ENCODE peak calls at places on chromosomes 5 and 9, in nine cellular contexts. W, S, G, I, Y, B, V, J and E are unnamed samples.

GRCh38 chr9:70291446-70291845 is 32.7 kb downstream of the SMC5 start:
- DNase-seq in I (no peak), V (peak), W (no peak), J (no peak), B (no peak), S (no peak), G (no peak), Y (no peak), E (no peak)

GRCh38 chr9:114449236-114449635 is 56.0 kb downstream of the WHRN start:
- DNase-seq in Y (no peak), V (no peak), S (no peak), J (no peak), B (no peak), I (no peak), W (no peak), G (no peak), E (peak)

GRCh38 chr9:21415492-21416267 is 6.8 kb downstream of the IFNA8 start:
- DNase-seq in J (no peak), G (no peak), Y (no peak), B (no peak), V (peak), W (no peak), I (no peak), S (no peak), E (no peak)

GRCh38 chr9:69857131-69857530 is 36.5 kb downstream of the CFAP95 start:
- DNase-seq in J (no peak), G (no peak), Y (no peak), V (peak), I (no peak), W (no peak), S (no peak), B (no peak), E (no peak)

GRCh38 chr5:82922086-82922734 is 155.0 kb downstream of the TMEM167A start:
- DNase-seq in I (no peak), S (peak), G (no peak), J (no peak), B (no peak), V (no peak), Y (no peak), W (no peak), E (peak)

GRCh38 chr9:96116275-96117051 is 185.5 kb downstream of the HSD17B3 start:
- DNase-seq in W (no peak), V (no peak), I (no peak), G (no peak), S (peak), Y (no peak), B (peak), J (no peak), E (no peak)

GRCh38 chr5:10250804-10251276 is 760 bp downstream of the CCT5 start:
- DNase-seq in S (no peak), J (no peak), W (no peak), G (no peak), Y (no peak), V (peak), I (no peak), B (peak), E (no peak)

GRCh38 chr9:89359018-89359417 is 40.7 kb downstream of the SECISBP2 start:
- DNase-seq in W (no peak), J (no peak), Y (no peak), G (no peak), I (peak), V (no peak), B (peak), S (peak), E (peak)

GRCh38 chr5:74304536-74304935 is 336.0 kb downstream of the ENC1 start:
- DNase-seq in B (no peak), G (no peak), J (no peak), S (no peak), V (no peak), W (no peak), I (no peak), Y (no peak), E (no peak)

GRCh38 chr9:130824616-130825015 is 10.4 kb upstream of the ABL1 start:
- DNase-seq in I (no peak), Y (no peak), G (no peak), V (no peak), J (no peak), W (no peak), S (no peak), B (no peak), E (no peak)

GRCh38 chr5:120139039-120139438 is 325.1 kb upstream of the PRR16 start:
- DNase-seq in B (no peak), V (peak), G (no peak), J (no peak), W (peak), S (no peak), Y (no peak), I (no peak), E (no peak)

GRCh38 chr5:172902497-172903472 is 56.4 kb upstream of the RPL26L1 start:
- DNase-seq in V (peak), J (no peak), Y (peak), I (no peak), B (peak), W (no peak), G (peak), S (peak), E (no peak)

GRCh38 chr9:133460405-133461175 is 812 bp downstream of the CACFD1 start:
- DNase-seq in J (peak), I (peak), B (no peak), V (peak), Y (no peak), W (no peak), G (no peak), S (no peak), E (peak)

GRCh38 chr5:44390332-44390731 is 1.1 kb upstream of the FGF10 start:
- DNase-seq in V (no peak), I (no peak), B (no peak), S (no peak), Y (no peak), J (no peak), G (no peak), W (no peak), E (no peak)

GRCh38 chr9:34145165-34145564 is 18.7 kb upstream of the DCAF12 start:
- DNase-seq in V (no peak), I (no peak), Y (no peak), G (no peak), J (no peak), W (no peak), S (no peak), B (no peak), E (no peak)

GRCh38 chr5:72497823-72498222 is 9.4 kb downstream of the ZNF366 start:
- DNase-seq in Y (no peak), W (no peak), G (no peak), S (no peak), B (no peak), J (no peak), V (no peak), I (no peak), E (no peak)

GRCh38 chr5:90408571-90409317 is 812 bp downstream of the CETN3 start:
- DNase-seq in S (no peak), V (peak), W (no peak), G (no peak), Y (peak), B (peak), J (no peak), I (no peak), E (no peak)

GRCh38 chr5:127311349-127311748 is 20.8 kb downstream of the MEGF10 start:
- DNase-seq in S (no peak), W (no peak), G (no peak), Y (no peak), V (no peak), J (no peak), B (no peak), I (no peak), E (peak)

GRCh38 chr5:170216262-170216864 is 16.4 kb upstream of the C5orf58 start:
- DNase-seq in I (no peak), V (peak), B (peak), J (no peak), W (peak), G (no peak), S (peak), Y (peak), E (peak)

GRCh38 chr5:98769256-98770157 is 4.0 kb upstream of the RGMB start:
- DNase-seq in V (peak), J (no peak), G (peak), B (peak), Y (peak), I (no peak), W (no peak), S (peak), E (peak)

GRCh38 chr9:94149696-94150095 is 65.4 kb downstream of the PTPDC1 start:
- DNase-seq in J (no peak), S (no peak), Y (no peak), G (no peak), I (no peak), W (no peak), V (no peak), B (no peak), E (no peak)

GRCh38 chr5:117955831-117956230 is 1032.5 kb downstream of the DTWD2 start:
- DNase-seq in B (no peak), Y (no peak), S (no peak), I (no peak), J (no peak), G (no peak), V (no peak), W (no peak), E (no peak)

GRCh38 chr9:94861589-94862241 is 135.2 kb downstream of the AOPEP start:
- DNase-seq in I (no peak), W (peak), S (no peak), Y (no peak), J (no peak), B (no peak), G (no peak), V (peak), E (no peak)

GRCh38 chr9:14887149-14887548 is 23.1 kb downstream of the FREM1 start:
- DNase-seq in G (no peak), B (no peak), V (no peak), I (no peak), S (no peak), Y (no peak), W (no peak), J (no peak), E (no peak)

GRCh38 chr5:149416977-149417713 is 38.1 kb upstream of the IL17B start:
- DNase-seq in V (no peak), I (no peak), W (no peak), Y (no peak), G (peak), S (no peak), B (peak), J (no peak), E (no peak)

GRCh38 chr9:89278997-89279739 is 31.8 kb upstream of the CKS2 start:
- DNase-seq in J (no peak), W (peak), S (no peak), V (peak), B (peak), Y (peak), G (no peak), I (no peak), E (peak)

GRCh38 chr5:864492-865167 is 13.8 kb upstream of the ZDHHC11 start:
- DNase-seq in W (no peak), G (peak), I (no peak), B (no peak), V (no peak), J (no peak), Y (no peak), S (no peak), E (no peak)

GRCh38 chr5:73661753-73662152 is 35.8 kb downstream of the ARHGEF28 start:
- DNase-seq in W (no peak), J (no peak), S (no peak), V (no peak), G (no peak), B (no peak), Y (no peak), I (no peak), E (no peak)

GRCh38 chr9:131776473-131776872 is 36.6 kb upstream of the RAPGEF1 start:
- DNase-seq in I (no peak), V (peak), G (no peak), B (no peak), Y (peak), S (no peak), W (peak), J (no peak), E (no peak)